ENCODE peak calls at places on chromosome 1, in five cellular contexts. I is fibroblast of the conjunctiva, H is T-helper 1 cell, N is omental fat pad, P is HTR-8/SVneo. K is an unnamed sample.

GRCh38 chr1:169951108-169951507 is 57.4 kb upstream of the SCYL3 start:
- DNase-seq in I (no peak), H (no peak), N (no peak), P (no peak), K (no peak)

GRCh38 chr1:169312084-169312954 is 55.3 kb downstream of the NME7 start:
- DNase-seq in I (peak), H (no peak), N (no peak), P (peak), K (peak)

GRCh38 chr1:201357211-201357610 is 20.3 kb downstream of the TNNT2 start:
- DNase-seq in I (no peak), H (no peak), N (no peak), P (no peak), K (no peak)

GRCh38 chr1:59997479-59997878 is 70.9 kb upstream of the CYP2J2 start:
- DNase-seq in I (no peak), H (no peak), N (no peak), P (no peak), K (no peak)

GRCh38 chr1:101520302-101520701 is 283.5 kb downstream of the S1PR1 start:
- DNase-seq in I (peak), H (no peak), N (no peak), P (peak), K (peak)

GRCh38 chr1:107493111-107493716 is 352.4 kb downstream of the NTNG1 start:
- DNase-seq in I (no peak), H (no peak), N (no peak), P (no peak), K (no peak)

GRCh38 chr1:1788646-1789431 is 10.6 kb upstream of the NADK start:
- DNase-seq in I (no peak), H (no peak), N (no peak), P (no peak), K (no peak)

GRCh38 chr1:182702826-182703524 is 18.6 kb upstream of the RGS8 start:
- DNase-seq in I (no peak), H (no peak), N (no peak), P (no peak), K (no peak)

GRCh38 chr1:38285807-38286530 is 239.4 kb upstream of the POU3F1 start:
- DNase-seq in I (no peak), H (no peak), N (no peak), P (no peak), K (no peak)

GRCh38 chr1:66336641-66336991 is 197.3 kb upstream of the SGIP1 start:
- DNase-seq in I (no peak), H (no peak), N (no peak), P (no peak), K (no peak)

GRCh38 chr1:216281757-216282156 is 141.5 kb downstream of the USH2A start:
- DNase-seq in I (no peak), H (no peak), N (no peak), P (no peak), K (no peak)

GRCh38 chr1:52334906-52335528 is 31.0 kb downstream of the CC2D1B start:
- DNase-seq in I (no peak), H (no peak), N (no peak), P (no peak), K (no peak)

GRCh38 chr1:74681449-74681848 is 7.9 kb upstream of the ERICH3 start:
- DNase-seq in I (no peak), H (no peak), N (no peak), P (no peak), K (no peak)

GRCh38 chr1:117096871-117097842 is 24.4 kb downstream of the TRIM45 start:
- DNase-seq in I (no peak), H (no peak), N (no peak), P (no peak), K (no peak)

K was measured in stromal cell of bone marrow.